ENCODE peak calls at places on chromosomes 4 and X, in four cellular contexts. L, C, H and K are unnamed samples.

GRCh38 chr4:48127882-48128394 is 6.1 kb downstream of the TXK start:
- DNase-seq in C (peak; percentile 70), H (peak; percentile 98), L (peak; percentile 88), K (no peak)

GRCh38 chr4:140135529-140136021 is 18.4 kb downstream of the MAML3 start:
- DNase-seq in C (no peak), L (peak; percentile 50), H (peak; percentile 38), K (peak; percentile 84)

GRCh38 chr4:122588453-122589238 is 32.2 kb downstream of the IL21 start:
- DNase-seq in L (peak; percentile 4), H (peak; percentile 46), C (no peak), K (no peak)

GRCh38 chr4:72629540-72629939 is 60.5 kb upstream of the ADAMTS3 start:
- DNase-seq in L (no peak), H (peak; percentile 37), C (no peak), K (no peak)

GRCh38 chr4:139873111-139873866 is 207.7 kb downstream of the MGST2 start:
- DNase-seq in H (peak; percentile 36), L (no peak), C (no peak), K (no peak)

GRCh38 chr4:184538023-184538599 is 63.8 kb upstream of the IRF2 start:
- DNase-seq in L (peak; percentile 95), H (peak; percentile 93), C (peak; percentile 92), K (peak; percentile 93)

GRCh38 chrX:150211988-150212387 is 151.1 kb upstream of the MAMLD1 start:
- DNase-seq in H (peak; percentile 13), L (no peak), C (no peak), K (no peak)

GRCh38 chr4:133513891-133514290 is 364.8 kb downstream of the PCDH10 start:
- DNase-seq in H (no peak), C (no peak), L (peak; percentile 2), K (no peak)

GRCh38 chrX:146154191-146154590 is 336.6 kb downstream of the SLITRK2 start:
- DNase-seq in H (no peak), L (no peak), C (no peak), K (no peak)

GRCh38 chrX:40009890-40010289 is 87.9 kb downstream of the BCOR start:
- DNase-seq in H (no peak), L (no peak), C (no peak), K (no peak)

GRCh38 chrX:40012039-40012799 is 85.5 kb downstream of the BCOR start:
- DNase-seq in L (peak; percentile 67), C (peak; percentile 72), H (peak; percentile 51), K (peak; percentile 81)

GRCh38 chrX:40012800-40013682 is 84.7 kb downstream of the BCOR start:
- DNase-seq in L (peak; percentile 69), H (peak; percentile 59), C (peak; percentile 86), K (peak; percentile 91)

GRCh38 chrX:40010550-40011364 is 87.0 kb downstream of the BCOR start:
- DNase-seq in L (no peak), C (no peak), H (no peak), K (no peak)

GRCh38 chrX:40011483-40012038 is 86.2 kb downstream of the BCOR start:
- DNase-seq in L (no peak), H (no peak), C (no peak), K (no peak)
- H3K4me3 ChIP-seq in L (no peak overlapping the region), H (no peak overlapping the region), C (no peak overlapping the region), K (no peak overlapping the region)

DNA sequence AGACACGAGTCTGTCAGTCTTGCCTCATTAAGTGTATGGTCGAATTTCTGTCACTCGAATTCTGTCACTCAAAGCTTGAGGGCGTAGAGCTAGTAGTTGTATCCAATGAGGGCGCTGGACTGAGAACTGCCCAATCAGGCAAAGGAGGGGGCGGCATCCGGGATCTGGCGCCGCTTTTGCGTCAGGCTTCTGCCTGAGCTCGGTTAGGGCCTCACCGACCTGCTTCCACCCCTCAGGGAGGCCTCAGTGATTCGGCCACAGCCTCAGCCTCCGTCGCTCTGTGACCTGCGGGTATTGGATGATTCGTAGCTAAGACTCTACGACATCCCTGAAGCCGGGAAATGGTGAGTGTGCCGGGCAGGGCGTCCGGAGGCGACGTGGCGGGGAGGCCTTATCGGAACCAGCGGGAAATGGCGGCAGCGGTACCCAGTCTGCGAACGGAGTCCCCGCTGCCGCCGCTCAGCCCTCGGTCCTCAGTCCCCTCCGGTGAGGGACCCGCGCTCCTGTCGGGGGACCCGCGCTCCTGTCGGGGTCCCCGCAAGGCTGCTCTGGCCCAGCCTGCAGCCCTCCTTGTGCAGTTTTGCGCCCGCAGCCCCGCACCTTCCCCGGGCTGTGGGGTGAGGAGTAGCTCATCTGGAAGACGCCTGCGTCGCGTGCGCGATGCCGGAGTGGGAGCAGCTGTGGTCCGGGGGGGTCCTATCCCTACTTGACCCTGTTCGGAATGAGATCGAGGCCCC is 88.3 kb downstream of the ZNF718 start:
- DNase-seq in L (peak; percentile 83), H (peak; percentile 91), C (peak; percentile 91), K (peak; percentile 91)
- H3K4me3 ChIP-seq in L (peak overlapping the region; percentile 61), H (peak overlapping the region; percentile 67), C (peak overlapping the region; percentile 78), K (peak overlapping the region; percentile 83)

GRCh38 chr4:84847978-84848377 is 118.5 kb downstream of the WDFY3 start:
- DNase-seq in H (no peak), L (no peak), C (no peak), K (no peak)
- H3K4me3 ChIP-seq in H (no peak overlapping the region), L (no peak overlapping the region), C (no peak overlapping the region), K (no peak overlapping the region)

GRCh38 chr4:137534516-137534915 is 2.2 kb upstream of the PCDH18 start:
- DNase-seq in H (no peak), C (no peak), L (peak; percentile 65), K (no peak)

GRCh38 chr4:137532869-137533236 is 559 bp upstream of the PCDH18 start:
- DNase-seq in C (no peak), L (peak; percentile 48), H (peak; percentile 62), K (no peak)

GRCh38 chr4:137531951-137532868 is at the start of gene PCDH18:
- DNase-seq in H (peak; percentile 97), C (peak; percentile 97), L (peak; percentile 99), K (peak; percentile 93)

GRCh38 chr4:137535718-137536117 is 3.4 kb upstream of the PCDH18 start:
- DNase-seq in H (no peak), L (no peak), C (no peak), K (no peak)

GRCh38 chr4:137533855-137534254 is 1.6 kb upstream of the PCDH18 start:
- DNase-seq in C (no peak), H (no peak), L (no peak), K (no peak)
- H3K4me3 ChIP-seq in C (peak overlapping the region; percentile 67), H (no peak overlapping the region), L (no peak overlapping the region), K (no peak overlapping the region)